ENCODE peak calls at places on chromosomes 16 and 17, in six cellular contexts. O, F, N, Y, J and Z are unnamed samples.

GRCh38 chr17:4272213-4272975 is 8.6 kb upstream of the ANKFY1 start:
- DNase-seq in O (no peak), F (no peak), N (no peak), Y (no peak), J (no peak), Z (peak; percentile 33)

GRCh38 chr16:89412811-89413210 is 77.5 kb downstream of the ANKRD11 start:
- DNase-seq in O (no peak), F (no peak), N (no peak), Y (no peak), J (no peak), Z (no peak)

GRCh38 chr16:16004314-16004749 is 54.9 kb downstream of the ABCC1 start:
- DNase-seq in O (no peak), F (no peak), N (no peak), Y (no peak), J (no peak), Z (no peak)

GRCh38 chr16:57807968-57808528 is 5.8 kb upstream of the KIFC3 start:
- DNase-seq in O (peak; percentile 38), F (peak; percentile 28), N (no peak), Y (peak; percentile 57), J (no peak), Z (no peak)

GRCh38 chr16:12489362-12489761 is 314.3 kb downstream of the CPPED1 start:
- DNase-seq in O (no peak), F (no peak), N (no peak), Y (no peak), J (no peak), Z (no peak)

GRCh38 chr17:69093279-69093789 is 32.6 kb upstream of the ABCA9 start:
- DNase-seq in O (no peak), F (no peak), N (no peak), Y (no peak), J (no peak), Z (peak; percentile 32)

GRCh38 chr16:84543931-84544776 is 39.7 kb upstream of the MEAK7 start:
- DNase-seq in O (no peak), F (peak; percentile 60), N (no peak), Y (no peak), J (no peak), Z (no peak)

GRCh38 chr16:89922477-89922883 is 662 bp upstream of the TUBB3 start:
- DNase-seq in O (no peak), F (peak; percentile 45), N (no peak), Y (no peak), J (peak; percentile 83), Z (peak; percentile 85)

GRCh38 chr16:56425439-56425832 is at the start of gene AMFR:
- DNase-seq in O (peak; percentile 74), F (peak; percentile 89), N (peak; percentile 73), Y (peak; percentile 56), J (no peak), Z (peak; percentile 47)

GRCh38 chr16:35150805-35151312 is 1691.4 kb downstream of the TP53TG3F start:
- DNase-seq in O (no peak), F (no peak), N (no peak), Y (no peak), J (no peak), Z (no peak)